ENCODE peak calls at places on chromosomes 11 and 22, in five cellular contexts. One of them, this sample, is unnamed.

GRCh38 chr11:65553301-65554001 is 4.7 kb downstream of the LTBP3 start:
- DNase-seq in stimulated activated naive B cell treated with anti-CD40 and anti-IgM and Interleukin-4, amounts not matched to agents 10 μg/mL and 1 μg/mL and 100 μg/mL, for 72 hours: no peak
- DNase-seq in left ventricle myocardium inferior: no peak
- DNase-seq in fibroblast of mammary gland: no peak
- DNase-seq in GOT3: no peak
- DNase-seq in this sample: no peak

GRCh38 chr22:24584871-24585411 is 7.9 kb downstream of the LRRC75B start:
- DNase-seq in GOT3: no peak
- DNase-seq in left ventricle myocardium inferior: no peak
- DNase-seq in stimulated activated naive B cell treated with anti-CD40 and anti-IgM and Interleukin-4, amounts not matched to agents 10 μg/mL and 1 μg/mL and 100 μg/mL, for 72 hours: no peak
- DNase-seq in fibroblast of mammary gland: no peak
- DNase-seq in this sample: no peak

GRCh38 chr22:39253427-39254070 is 8.8 kb upstream of the PDGFB start:
- DNase-seq in GOT3: no peak
- DNase-seq in stimulated activated naive B cell treated with anti-CD40 and anti-IgM and Interleukin-4, amounts not matched to agents 10 μg/mL and 1 μg/mL and 100 μg/mL, for 72 hours: no peak
- DNase-seq in fibroblast of mammary gland: peak
- DNase-seq in left ventricle myocardium inferior: peak
- DNase-seq in this sample: peak

GRCh38 chr11:69981119-69981770 is 96.9 kb upstream of the ANO1 start:
- DNase-seq in fibroblast of mammary gland: no peak
- DNase-seq in stimulated activated naive B cell treated with anti-CD40 and anti-IgM and Interleukin-4, amounts not matched to agents 10 μg/mL and 1 μg/mL and 100 μg/mL, for 72 hours: no peak
- DNase-seq in GOT3: no peak
- DNase-seq in left ventricle myocardium inferior: no peak
- DNase-seq in this sample: no peak

GRCh38 chr11:35811783-35812182 is 132.1 kb upstream of the LDLRAD3 start:
- DNase-seq in fibroblast of mammary gland: no peak
- DNase-seq in GOT3: no peak
- DNase-seq in left ventricle myocardium inferior: no peak
- DNase-seq in stimulated activated naive B cell treated with anti-CD40 and anti-IgM and Interleukin-4, amounts not matched to agents 10 μg/mL and 1 μg/mL and 100 μg/mL, for 72 hours: no peak
- DNase-seq in this sample: no peak

GRCh38 chr22:17103351-17103750 is 17.8 kb downstream of the TMEM121B start:
- DNase-seq in GOT3: no peak
- DNase-seq in left ventricle myocardium inferior: no peak
- DNase-seq in stimulated activated naive B cell treated with anti-CD40 and anti-IgM and Interleukin-4, amounts not matched to agents 10 μg/mL and 1 μg/mL and 100 μg/mL, for 72 hours: no peak
- DNase-seq in fibroblast of mammary gland: no peak
- DNase-seq in this sample: no peak

GRCh38 chr11:114074546-114075342 is 15.2 kb downstream of the ZBTB16 start:
- DNase-seq in GOT3: no peak
- DNase-seq in fibroblast of mammary gland: no peak
- DNase-seq in stimulated activated naive B cell treated with anti-CD40 and anti-IgM and Interleukin-4, amounts not matched to agents 10 μg/mL and 1 μg/mL and 100 μg/mL, for 72 hours: no peak
- DNase-seq in left ventricle myocardium inferior: no peak
- DNase-seq in this sample: no peak

GRCh38 chr22:38996105-38996504 is 14.0 kb downstream of the APOBEC3B start:
- DNase-seq in fibroblast of mammary gland: no peak
- DNase-seq in GOT3: no peak
- DNase-seq in stimulated activated naive B cell treated with anti-CD40 and anti-IgM and Interleukin-4, amounts not matched to agents 10 μg/mL and 1 μg/mL and 100 μg/mL, for 72 hours: no peak
- DNase-seq in left ventricle myocardium inferior: no peak
- DNase-seq in this sample: no peak

GRCh38 chr11:61679893-61680621 is at the start of gene DAGLA:
- DNase-seq in left ventricle myocardium inferior: peak
- DNase-seq in fibroblast of mammary gland: peak
- DNase-seq in stimulated activated naive B cell treated with anti-CD40 and anti-IgM and Interleukin-4, amounts not matched to agents 10 μg/mL and 1 μg/mL and 100 μg/mL, for 72 hours: peak
- DNase-seq in GOT3: no peak
- DNase-seq in this sample: peak

GRCh38 chr22:24107668-24108067 is 73.6 kb upstream of the SUSD2 start:
- DNase-seq in fibroblast of mammary gland: peak
- DNase-seq in stimulated activated naive B cell treated with anti-CD40 and anti-IgM and Interleukin-4, amounts not matched to agents 10 μg/mL and 1 μg/mL and 100 μg/mL, for 72 hours: no peak
- DNase-seq in left ventricle myocardium inferior: peak
- DNase-seq in GOT3: peak
- DNase-seq in this sample: peak

GRCh38 chr11:114400222-114400973 is at the start of the genes C11orf71 and RBM7:
- DNase-seq in left ventricle myocardium inferior: peak
- DNase-seq in fibroblast of mammary gland: peak
- DNase-seq in stimulated activated naive B cell treated with anti-CD40 and anti-IgM and Interleukin-4, amounts not matched to agents 10 μg/mL and 1 μg/mL and 100 μg/mL, for 72 hours: peak
- DNase-seq in GOT3: peak
- DNase-seq in this sample: peak

GRCh38 chr11:82864268-82864667 is 36.0 kb downstream of the PRCP start:
- DNase-seq in fibroblast of mammary gland: peak
- DNase-seq in left ventricle myocardium inferior: peak
- DNase-seq in GOT3: no peak
- DNase-seq in stimulated activated naive B cell treated with anti-CD40 and anti-IgM and Interleukin-4, amounts not matched to agents 10 μg/mL and 1 μg/mL and 100 μg/mL, for 72 hours: peak
- DNase-seq in this sample: peak

GRCh38 chr11:25766332-25767015 is 565.5 kb upstream of the ANO3 start:
- DNase-seq in GOT3: no peak
- DNase-seq in stimulated activated naive B cell treated with anti-CD40 and anti-IgM and Interleukin-4, amounts not matched to agents 10 μg/mL and 1 μg/mL and 100 μg/mL, for 72 hours: no peak
- DNase-seq in fibroblast of mammary gland: no peak
- DNase-seq in left ventricle myocardium inferior: no peak
- DNase-seq in this sample: no peak

GRCh38 chr11:47160753-47161133 is 15.9 kb downstream of the ARFGAP2 start:
- DNase-seq in stimulated activated naive B cell treated with anti-CD40 and anti-IgM and Interleukin-4, amounts not matched to agents 10 μg/mL and 1 μg/mL and 100 μg/mL, for 72 hours: no peak
- DNase-seq in left ventricle myocardium inferior: no peak
- DNase-seq in fibroblast of mammary gland: no peak
- DNase-seq in GOT3: no peak
- DNase-seq in this sample: no peak

GRCh38 chr11:111206472-111206871 is 39.1 kb upstream of the POU2AF2 start:
- DNase-seq in GOT3: no peak
- DNase-seq in left ventricle myocardium inferior: no peak
- DNase-seq in fibroblast of mammary gland: peak
- DNase-seq in stimulated activated naive B cell treated with anti-CD40 and anti-IgM and Interleukin-4, amounts not matched to agents 10 μg/mL and 1 μg/mL and 100 μg/mL, for 72 hours: no peak
- DNase-seq in this sample: peak

GRCh38 chr11:111308140-111308539 is 9.8 kb downstream of the POU2AF3 start:
- DNase-seq in stimulated activated naive B cell treated with anti-CD40 and anti-IgM and Interleukin-4, amounts not matched to agents 10 μg/mL and 1 μg/mL and 100 μg/mL, for 72 hours: no peak
- DNase-seq in fibroblast of mammary gland: no peak
- DNase-seq in GOT3: no peak
- DNase-seq in left ventricle myocardium inferior: no peak
- DNase-seq in this sample: peak

GRCh38 chr11:43819926-43820325 is 60.7 kb upstream of the ALKBH3 start:
- DNase-seq in GOT3: no peak
- DNase-seq in stimulated activated naive B cell treated with anti-CD40 and anti-IgM and Interleukin-4, amounts not matched to agents 10 μg/mL and 1 μg/mL and 100 μg/mL, for 72 hours: no peak
- DNase-seq in left ventricle myocardium inferior: no peak
- DNase-seq in fibroblast of mammary gland: no peak
- DNase-seq in this sample: no peak

GRCh38 chr11:107659310-107659709 is 52.5 kb downstream of the SLN start:
- DNase-seq in left ventricle myocardium inferior: no peak
- DNase-seq in GOT3: no peak
- DNase-seq in stimulated activated naive B cell treated with anti-CD40 and anti-IgM and Interleukin-4, amounts not matched to agents 10 μg/mL and 1 μg/mL and 100 μg/mL, for 72 hours: no peak
- DNase-seq in fibroblast of mammary gland: no peak
- DNase-seq in this sample: no peak

GRCh38 chr11:19696073-19696472 is 16.6 kb upstream of the NAV2 start:
- DNase-seq in GOT3: no peak
- DNase-seq in left ventricle myocardium inferior: no peak
- DNase-seq in fibroblast of mammary gland: no peak
- DNase-seq in stimulated activated naive B cell treated with anti-CD40 and anti-IgM and Interleukin-4, amounts not matched to agents 10 μg/mL and 1 μg/mL and 100 μg/mL, for 72 hours: no peak
- DNase-seq in this sample: no peak

GRCh38 chr22:45885941-45886395 is 91.0 kb downstream of the WNT7B start:
- DNase-seq in stimulated activated naive B cell treated with anti-CD40 and anti-IgM and Interleukin-4, amounts not matched to agents 10 μg/mL and 1 μg/mL and 100 μg/mL, for 72 hours: no peak
- DNase-seq in left ventricle myocardium inferior: peak
- DNase-seq in GOT3: no peak
- DNase-seq in fibroblast of mammary gland: no peak
- DNase-seq in this sample: no peak

GRCh38 chr11:134951305-134951700 is 539.3 kb upstream of the B3GAT1 start:
- DNase-seq in fibroblast of mammary gland: peak
- DNase-seq in GOT3: no peak
- DNase-seq in left ventricle myocardium inferior: no peak
- DNase-seq in stimulated activated naive B cell treated with anti-CD40 and anti-IgM and Interleukin-4, amounts not matched to agents 10 μg/mL and 1 μg/mL and 100 μg/mL, for 72 hours: no peak
- DNase-seq in this sample: peak

GRCh38 chr11:35852056-35852455 is 91.8 kb upstream of the LDLRAD3 start:
- DNase-seq in fibroblast of mammary gland: peak
- DNase-seq in left ventricle myocardium inferior: peak
- DNase-seq in GOT3: no peak
- DNase-seq in stimulated activated naive B cell treated with anti-CD40 and anti-IgM and Interleukin-4, amounts not matched to agents 10 μg/mL and 1 μg/mL and 100 μg/mL, for 72 hours: no peak
- DNase-seq in this sample: no peak